ENCODE peak calls at places on chromosome 16, in eight cellular contexts. R, D, E, A, B, J, V and L are unnamed samples. For H3K9me3, the result is how much of the 10 kb centered on the place peaks cover.

GRCh38 chr16:8167436-8167835 is 422.9 kb downstream of the TMEM114 start:
- DNase-seq in D (no peak), V (no peak), J (no peak), B (no peak), E (no peak), R (no peak), A (no peak), L (no peak)

GRCh38 chr16:25151996-25152395 is 40.5 kb downstream of the LCMT1 start:
- DNase-seq in V (peak), B (no peak), D (no peak), A (no peak), E (no peak), R (no peak), J (no peak), L (no peak)

GRCh38 chr16:57245472-57246113 is 534 bp downstream of the ARL2BP start:
- DNase-seq in B (peak), E (peak), A (peak), V (peak), R (no peak), D (peak), J (no peak), L (no peak)

GRCh38 chr16:13453938-13454553 is 465.9 kb upstream of the ERCC4 start:
- DNase-seq in D (no peak), J (no peak), B (no peak), R (peak), A (peak), E (no peak), V (no peak), L (no peak)

GRCh38 chr16:52399116-52399515 is 147.8 kb downstream of the TOX3 start:
- DNase-seq in J (no peak), V (no peak), R (no peak), B (no peak), A (no peak), D (no peak), E (no peak), L (no peak)

GRCh38 chr16:66041907-66042306 is 324.6 kb upstream of the CDH5 start:
- DNase-seq in B (no peak), D (no peak), A (no peak), R (no peak), V (no peak), E (no peak), J (no peak), L (no peak)

GRCh38 chr16:77304883-77305282 is 105.7 kb downstream of the SYCE1L start:
- DNase-seq in E (no peak), B (no peak), V (no peak), R (no peak), A (peak), J (no peak), D (no peak), L (no peak)

GRCh38 chr16:85853641-85854545 is 45.1 kb upstream of the IRF8 start:
- DNase-seq in B (peak), J (no peak), D (peak), E (no peak), A (no peak), R (no peak), V (no peak), L (no peak)

GRCh38 chr16:19913306-19913717 is 28.7 kb upstream of the GPRC5B start:
- DNase-seq in J (no peak), E (no peak), A (no peak), B (no peak), V (no peak), D (no peak), R (no peak), L (no peak)

GRCh38 chr16:57601801-57602478 is 26.5 kb upstream of the ADGRG1 start:
- DNase-seq in A (no peak), E (no peak), B (peak), V (no peak), J (peak), D (no peak), R (no peak), L (no peak)

GRCh38 chr16:12182202-12182601 is 205.7 kb downstream of the SNX29 start:
- DNase-seq in J (no peak), E (no peak), V (no peak), R (no peak), A (no peak), B (no peak), D (no peak), L (no peak)

GRCh38 chr16:51670527-51670926 is 519.5 kb upstream of the SALL1 start:
- DNase-seq in J (no peak), V (no peak), E (no peak), A (no peak), D (no peak), R (no peak), B (no peak), L (no peak)

GRCh38 chr16:77660311-77660710 is 62.0 kb upstream of the NUDT7 start:
- DNase-seq in R (no peak), B (no peak), E (no peak), A (peak), D (no peak), J (no peak), V (no peak), L (no peak)

GRCh38 chr16:1635070-1635469 is 22.9 kb downstream of the CRAMP1 start:
- DNase-seq in J (no peak), D (no peak), B (no peak), A (no peak), R (no peak), V (no peak), E (no peak), L (no peak)

GRCh38 chr16:88895335-88895734 is 28.9 kb upstream of the PABPN1L start:
- DNase-seq in E (no peak), D (no peak), R (no peak), V (no peak), J (no peak), A (no peak), B (no peak), L (no peak)

GRCh38 chr16:30923554-30924085 is at the start of gene FBXL19:
- DNase-seq in D (peak), A (peak), B (peak), J (no peak), V (no peak), R (peak), E (peak), L (no peak)

GRCh38 chr16:74020086-74020670 is 276.4 kb upstream of the PSMD7 start:
- DNase-seq in A (no peak), J (no peak), V (no peak), B (no peak), R (no peak), D (no peak), E (no peak), L (no peak)

GRCh38 chr16:1413684-1414531 is 596 bp downstream of the UNKL start:
- DNase-seq in A (peak), R (peak), B (no peak), J (peak), E (peak), D (peak), V (peak), L (peak)

GRCh38 chr16:85956426-85956825 is 57.5 kb downstream of the IRF8 start:
- DNase-seq in A (no peak), V (no peak), E (no peak), R (no peak), B (no peak), J (no peak), D (no peak), L (no peak)

GRCh38 chr16:1784977-1785845 is 2.5 kb downstream of the NUBP2 start:
- DNase-seq in J (no peak), A (no peak), B (no peak), V (no peak), E (no peak), D (no peak), R (no peak), L (no peak)

GRCh38 chr16:57472665-57473060 is 10.2 kb downstream of the POLR2C start:
- DNase-seq in E (no peak), B (no peak), R (peak), A (no peak), D (no peak), V (no peak), J (no peak), L (no peak)

DNA sequence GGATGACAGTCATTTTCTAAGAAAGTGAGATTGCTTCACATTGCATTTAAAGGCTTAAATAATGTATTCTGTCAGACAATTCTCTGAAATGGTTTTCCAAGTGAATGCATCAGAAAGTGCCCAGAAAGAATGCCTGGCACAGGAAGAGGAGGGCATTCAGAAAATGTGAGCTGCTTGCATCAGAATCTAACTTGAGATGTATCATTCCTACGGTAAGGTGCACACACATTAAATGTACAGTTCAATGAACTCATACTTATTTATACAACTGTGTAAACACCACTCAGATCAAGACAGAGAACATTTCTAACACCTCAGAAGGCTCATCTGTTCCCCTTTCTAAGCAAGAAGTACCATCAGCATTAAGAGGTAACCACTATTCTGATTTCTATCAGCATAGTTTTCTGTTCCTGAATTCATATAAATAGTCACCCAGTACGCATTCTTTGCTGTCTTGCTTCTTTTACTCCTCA is 638.0 kb downstream of the MAF start:
- DNase-seq in J (no peak), V (no peak), D (no peak), E (no peak), B (no peak), R (no peak), A (no peak), L (no peak)
- H3K9me3 ChIP-seq in J (under half), V (under half), D (under half), E (under half), B (under half), R (under half), A (under half), L (under half)

GRCh38 chr16:3328643-3329042 is 23.3 kb downstream of the ZNF75A start:
- DNase-seq in E (no peak), R (no peak), D (no peak), A (no peak), B (no peak), V (peak), J (no peak), L (no peak)

GRCh38 chr16:3321802-3322201 is 16.5 kb downstream of the ZNF75A start:
- DNase-seq in R (no peak), A (no peak), J (no peak), D (no peak), E (no peak), V (no peak), B (no peak), L (no peak)

GRCh38 chr16:3328104-3328503 is 22.8 kb downstream of the ZNF75A start:
- DNase-seq in A (no peak), R (no peak), J (no peak), D (no peak), V (no peak), E (no peak), B (no peak), L (no peak)

GRCh38 chr16:3327514-3327913 is 22.2 kb downstream of the ZNF75A start:
- DNase-seq in V (no peak), A (no peak), R (no peak), E (no peak), J (no peak), B (no peak), D (no peak), L (no peak)
- H3K9me3 ChIP-seq in V (under half), A (under half), R (under half), E (under half), J (under half), B (under half), D (under half), L (under half)

DNA sequence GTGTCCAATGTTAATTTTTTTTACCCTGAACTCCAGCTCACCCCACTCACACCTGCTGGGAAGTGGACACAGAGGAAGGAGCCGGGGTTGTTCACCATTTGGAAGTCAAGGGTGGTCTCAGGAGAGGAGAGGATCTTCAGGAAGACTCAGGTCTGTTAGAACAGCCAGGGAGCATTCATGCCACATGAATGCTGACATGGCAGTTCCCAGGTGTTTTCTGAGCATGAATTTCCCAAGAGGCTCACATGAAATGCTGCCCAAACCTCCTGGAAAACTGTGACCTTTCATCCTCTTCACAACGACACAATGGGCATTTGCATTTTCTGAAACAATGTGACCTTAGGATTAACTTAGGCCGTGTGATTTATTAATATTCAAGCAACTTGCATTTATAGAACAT is 2409.2 kb downstream of the TP53TG3F start:
- DNase-seq in R (no peak), D (no peak), V (no peak), B (no peak), A (no peak), J (no peak), E (no peak), L (no peak)
- H3K9me3 ChIP-seq in R (under half), D (under half), V (under half), B (under half), A (under half), J (under half), E (under half), L (under half)

GRCh38 chr16:3190949-3191353 is 2.9 kb downstream of the OR1F1 start:
- DNase-seq in R (no peak), D (no peak), V (no peak), J (peak), B (no peak), A (no peak), E (no peak), L (no peak)
- H3K9me3 ChIP-seq in R (under half), D (under half), V (under half), J (under half), B (under half), A (under half), E (under half), L (under half)

GRCh38 chr16:68563631-68564366 is 24.7 kb downstream of the ZFP90 start:
- DNase-seq in R (no peak), J (no peak), V (no peak), B (no peak), A (no peak), D (no peak), E (no peak), L (no peak)

DNA sequence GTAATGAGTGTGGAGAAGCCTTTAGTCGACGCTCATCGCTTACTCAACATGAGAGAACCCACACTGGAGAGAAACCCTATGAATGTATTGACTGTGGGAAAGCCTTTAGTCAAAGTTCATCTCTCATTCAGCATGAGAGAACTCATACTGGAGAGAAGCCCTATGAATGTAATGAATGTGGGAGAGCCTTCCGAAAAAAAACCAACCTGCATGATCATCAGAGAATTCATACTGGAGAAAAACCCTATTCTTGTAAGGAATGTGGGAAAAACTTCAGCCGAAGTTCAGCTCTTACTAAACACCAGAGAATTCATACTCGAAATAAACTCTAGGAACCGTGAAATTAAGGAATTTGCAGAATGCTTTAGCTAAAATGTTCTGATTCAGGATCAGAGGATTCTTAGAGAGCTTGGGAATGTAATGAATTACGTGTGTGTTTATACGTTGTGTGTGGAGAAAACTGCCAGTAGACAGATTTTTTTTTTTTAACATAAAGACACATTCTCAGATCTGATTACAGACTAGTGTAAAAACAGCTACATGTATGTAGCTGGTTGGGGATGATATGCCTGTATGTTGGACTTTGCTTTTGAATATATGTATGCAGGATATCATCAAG is 25.4 kb downstream of the ZFP90 start:
- DNase-seq in V (no peak), B (no peak), R (no peak), J (no peak), A (no peak), E (no peak), D (no peak), L (no peak)
- H3K9me3 ChIP-seq in V (half or more), B (half or more), R (under half), J (under half), A (half or more), E (half or more), D (under half), L (under half)

GRCh38 chr16:10412935-10413601 is 27.2 kb downstream of the ATF7IP2 start:
- DNase-seq in E (no peak), V (no peak), B (no peak), A (no peak), J (no peak), R (no peak), D (no peak), L (no peak)
- H3K9me3 ChIP-seq in E (half or more), V (under half), B (under half), A (under half), J (under half), R (under half), D (under half), L (under half)